ENCODE peak calls at places on chromosome 10, in four cellular contexts. X is stomach, N is prostate gland, J is Panc1. C is an unnamed sample. For H3K9me3, the result is how much of the 10 kb centered on the place peaks cover.

GRCh38 chr10:113583561-113583960 is 30.7 kb downstream of the HABP2 start:
- DNase-seq in X (no peak), N (no peak), J (no peak), C (no peak)

GRCh38 chr10:30821994-30822692 is 192.6 kb upstream of the LYZL2 start:
- DNase-seq in X (no peak), N (no peak), J (no peak), C (no peak)

GRCh38 chr10:125859128-125859817 is 21.8 kb downstream of the DHX32 start:
- DNase-seq in X (no peak), N (no peak), J (no peak), C (no peak)

GRCh38 chr10:1414893-1415292 is 322.4 kb downstream of the ADARB2 start:
- DNase-seq in X (no peak), N (no peak), J (no peak), C (no peak)

GRCh38 chr10:79397575-79398303 is 47.7 kb downstream of the ZCCHC24 start:
- DNase-seq in X (no peak), N (no peak), J (no peak), C (no peak)

GRCh38 chr10:21502371-21502765 is 23.1 kb downstream of the SKIDA1 start:
- DNase-seq in X (no peak), N (no peak), J (no peak), C (no peak)

GRCh38 chr10:51748959-51749358 is 49.6 kb upstream of the CSTF2T start:
- DNase-seq in X (no peak), N (no peak), J (no peak), C (no peak)

GRCh38 chr10:84237199-84238051 is 3.9 kb downstream of the LRIT1 start:
- DNase-seq in X (no peak), N (no peak), J (no peak), C (no peak)

GRCh38 chr10:29610876-29611647 is 23.7 kb downstream of the SVIL start:
- DNase-seq in X (no peak), N (no peak), J (no peak), C (no peak)

GRCh38 chr10:125840955-125841354 is 17.6 kb downstream of the BCCIP start:
- DNase-seq in X (no peak), N (no peak), J (no peak), C (no peak)

GRCh38 chr10:88810196-88810961 is 7.8 kb downstream of the LIPM start:
- DNase-seq in X (peak), N (peak), J (peak), C (no peak)

GRCh38 chr10:32795598-32796183 is 162.3 kb downstream of the ITGB1 start:
- DNase-seq in X (no peak), N (peak), J (peak), C (no peak)

GRCh38 chr10:23151071-23151470 is 41.0 kb upstream of the PTF1A start:
- DNase-seq in X (no peak), N (no peak), J (no peak), C (no peak)

GRCh38 chr10:118340486-118340885 is 1.6 kb downstream of the FAM204A start:
- DNase-seq in X (no peak), N (no peak), J (no peak), C (no peak)

GRCh38 chr10:28717659-28718201 is 40.4 kb downstream of the BAMBI start:
- DNase-seq in X (no peak), N (no peak), J (no peak), C (no peak)

GRCh38 chr10:95261926-95262325 is 28.9 kb downstream of the PDLIM1 start:
- DNase-seq in X (no peak), N (no peak), J (no peak), C (no peak)

DNA sequence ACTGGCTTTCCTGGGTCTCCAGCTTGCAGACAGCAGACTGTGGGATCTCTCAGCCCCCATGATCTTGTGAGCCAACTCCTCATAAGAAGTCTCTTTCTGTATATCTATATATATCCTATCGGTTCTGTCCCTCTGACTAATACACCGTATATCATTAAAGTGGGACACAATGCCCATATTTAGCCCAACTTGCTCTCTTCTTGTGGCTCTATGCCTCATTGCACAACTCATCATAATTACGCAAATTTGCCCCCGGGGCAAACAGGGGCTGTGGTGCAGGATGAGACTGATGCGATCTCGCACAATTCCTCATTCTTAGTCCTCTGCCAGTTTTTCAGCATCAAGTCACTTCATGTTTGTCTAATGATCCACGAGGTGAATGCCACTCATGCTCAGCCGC is 183.2 kb downstream of the PRPF18 start:
- DNase-seq in X (no peak), N (peak), J (no peak), C (no peak)
- TF ChIP-seq POLR2AphosphoS5 in X (no peak), N (no peak), J (no peak), C (no peak)

GRCh38 chr10:133461841-133462240 is 8.1 kb downstream of the SCART1 start:
- DNase-seq in X (no peak), N (no peak), J (no peak), C (peak)
- H3K9me3 ChIP-seq in X (under half), N (under half), J (under half), C (under half)

DNA sequence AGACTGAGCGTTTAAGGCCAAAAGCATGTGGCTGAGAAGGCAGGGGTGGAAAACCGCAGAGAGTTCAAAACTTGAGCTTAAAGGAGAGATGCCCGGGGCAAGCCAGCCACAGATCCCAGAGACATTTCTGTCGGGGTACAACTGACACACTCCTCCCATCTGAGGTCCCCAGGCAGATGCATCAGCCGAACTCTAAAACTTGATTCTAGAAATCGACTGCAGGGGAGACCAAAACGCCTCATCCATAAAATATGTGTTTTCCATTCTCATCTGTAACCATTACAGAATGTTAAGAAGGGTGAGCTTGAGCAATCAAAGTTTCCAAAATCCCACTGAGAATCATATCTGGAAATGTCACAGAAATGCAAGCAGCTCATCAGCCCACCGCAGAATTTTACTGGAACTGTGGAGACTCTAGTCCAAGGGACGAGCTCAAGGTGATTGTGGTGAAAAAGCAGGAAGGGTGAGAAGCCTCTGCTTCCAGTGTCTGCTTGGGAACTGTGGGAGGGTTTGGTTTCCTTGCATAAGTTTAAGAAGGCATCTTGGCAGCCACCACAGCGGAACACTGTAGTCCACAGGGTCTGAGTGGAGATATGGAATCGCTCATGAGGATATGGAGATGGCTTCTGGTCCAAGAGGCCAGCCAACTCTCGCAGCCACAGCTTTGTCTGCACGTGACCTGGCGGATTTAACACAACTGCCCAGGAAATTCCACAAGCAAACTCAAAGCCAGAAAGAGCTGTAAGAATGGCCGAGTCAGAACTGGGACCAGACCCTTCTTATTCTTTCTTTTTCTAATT is 249.2 kb downstream of the SFMBT2 start:
- DNase-seq in X (no peak), N (no peak), J (no peak), C (no peak)
- H3K27ac ChIP-seq in X (no peak), N (no peak), J (no peak), C (no peak)

DNA sequence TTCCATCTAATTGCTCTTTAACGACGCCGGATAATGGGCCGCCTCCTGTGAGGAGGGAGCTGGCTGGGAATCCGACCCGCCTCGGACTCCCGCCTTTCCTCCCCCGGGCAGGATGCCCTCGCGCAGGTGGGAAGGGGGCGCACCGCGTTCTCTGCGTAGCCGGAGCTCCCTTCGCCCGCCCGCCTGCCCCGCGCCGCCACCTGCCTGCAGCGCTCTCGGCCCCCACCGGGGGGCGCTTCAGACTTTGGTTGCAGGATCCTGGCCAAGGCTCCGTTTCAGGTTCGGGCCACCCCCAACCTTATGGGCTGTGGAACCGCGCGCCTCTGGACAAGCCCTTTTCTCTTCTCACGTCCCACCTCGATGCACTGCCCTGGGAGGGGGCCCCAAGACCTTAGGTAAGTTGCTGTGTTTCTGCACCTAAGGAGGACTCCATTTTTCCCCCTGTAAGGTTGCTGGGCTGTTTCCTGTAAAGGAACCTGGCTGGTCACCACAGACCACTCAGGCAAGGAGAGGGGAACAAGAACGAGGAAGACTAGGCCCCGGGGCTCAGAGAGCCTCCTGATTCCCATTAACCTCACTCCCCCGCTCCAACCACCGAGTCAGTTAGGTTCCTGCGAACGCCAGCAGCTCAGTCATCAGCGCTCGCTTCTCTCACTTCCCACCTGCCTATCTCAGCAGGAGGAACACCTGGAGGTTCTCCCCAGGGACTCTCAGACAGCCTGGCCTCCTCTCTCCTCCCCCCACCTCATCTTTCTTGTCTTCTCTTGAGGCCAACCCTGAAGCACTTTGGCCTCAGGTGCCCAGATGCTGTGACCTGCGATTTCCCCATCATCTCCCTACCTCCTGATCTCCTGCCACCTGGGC is 11.4 kb upstream of the KAZALD1 start:
- DNase-seq in X (peak), N (peak), J (no peak), C (no peak)
- TF ChIP-seq POLR2AphosphoS5 in X (no peak), N (no peak), J (no peak), C (no peak)

GRCh38 chr10:37747081-37747480 is 110.3 kb downstream of the ZNF248 start:
- DNase-seq in X (no peak), N (no peak), J (no peak), C (no peak)
- H3K9me3 ChIP-seq in X (under half), N (under half), J (under half), C (under half)

GRCh38 chr10:73537709-73538108 is 41.9 kb upstream of the PPP3CB start:
- DNase-seq in X (no peak), N (no peak), J (no peak), C (no peak)
- H3K27ac ChIP-seq in X (no peak), N (no peak), J (no peak), C (no peak)

C was measured in vagina.